ENCODE peak calls at places on chromosomes 5 and 9, in six cellular contexts. Q is fibroblast of villous mesenchyme, G is cardiac muscle cell, B is aorta, I is fibroblast of mammary gland, P is IMR-90. R is an unnamed sample.
A peak's percentile ranks its signal among the peaks of the same experiment; 100 is the strongest.

GRCh38 chr9:128370752-128371621 is at the start of gene URM1:
- DNase-seq in Q (peak; percentile 97), G (peak; percentile 97), B (peak; percentile 98), I (peak; percentile 93), P (peak; percentile 95), R (peak; percentile 99)

GRCh38 chr5:92904021-92904420 is 677.0 kb downstream of the NR2F1-AS1 start:
- DNase-seq in Q (no peak), G (no peak), B (no peak), I (no peak), P (no peak), R (no peak)

GRCh38 chr5:160685695-160686094 is 166.3 kb downstream of the ATP10B start:
- DNase-seq in Q (no peak), G (no peak), B (no peak), I (peak; percentile 0), P (no peak), R (no peak)

GRCh38 chr5:79590395-79590999 is 21.7 kb upstream of the TENT2 start:
- DNase-seq in Q (no peak), G (no peak), B (no peak), I (no peak), P (no peak), R (no peak)

GRCh38 chr9:135697226-135697625 is 2.1 kb downstream of the SOHLH1 start:
- DNase-seq in Q (no peak), G (no peak), B (no peak), I (no peak), P (no peak), R (no peak)

GRCh38 chr5:178309271-178310008 is 76.8 kb upstream of the PHYKPL start:
- DNase-seq in Q (no peak), G (no peak), B (peak; percentile 22), I (no peak), P (no peak), R (no peak)

GRCh38 chr9:20981486-20981885 is 50.0 kb downstream of the HACD4 start:
- DNase-seq in Q (peak; percentile 91), G (peak; percentile 81), B (peak; percentile 68), I (peak; percentile 67), P (peak; percentile 88), R (no peak)

GRCh38 chr5:5145651-5146529 is 5.8 kb downstream of the ADAMTS16 start:
- DNase-seq in Q (peak; percentile 32), G (peak; percentile 40), B (no peak), I (peak; percentile 90), P (peak; percentile 33), R (no peak)

GRCh38 chr9:79471577-79472543 is 99.9 kb upstream of the TLE4 start:
- DNase-seq in Q (peak; percentile 37), G (peak; percentile 65), B (peak; percentile 77), I (peak; percentile 32), P (peak; percentile 35), R (peak; percentile 57)

GRCh38 chr5:115461506-115462290 is 82.9 kb downstream of the FEM1C start:
- DNase-seq in Q (peak; percentile 56), G (peak; percentile 28), B (no peak), I (peak; percentile 95), P (peak; percentile 90), R (peak; percentile 93)

GRCh38 chr5:177301503-177302165 is 1.9 kb downstream of the RAB24 start:
- DNase-seq in Q (no peak), G (no peak), B (no peak), I (peak; percentile 30), P (no peak), R (peak; percentile 99)

GRCh38 chr5:57720656-57721055 is 238.0 kb upstream of the ACTBL2 start:
- DNase-seq in Q (no peak), G (no peak), B (no peak), I (no peak), P (no peak), R (no peak)

GRCh38 chr5:109655841-109656240 is 33.9 kb upstream of the MAN2A1 start:
- DNase-seq in Q (no peak), G (no peak), B (no peak), I (no peak), P (no peak), R (peak; percentile 49)

GRCh38 chr5:50751064-50751657 is 84.7 kb downstream of the PARP8 start:
- DNase-seq in Q (peak; percentile 62), G (peak; percentile 66), B (no peak), I (peak; percentile 63), P (peak; percentile 55), R (peak; percentile 65)

GRCh38 chr5:39758426-39758825 is 333.6 kb upstream of the DAB2 start:
- DNase-seq in Q (no peak), G (peak; percentile 32), B (no peak), I (no peak), P (no peak), R (no peak)

GRCh38 chr9:20604561-20604960 is 17.7 kb downstream of the MLLT3 start:
- DNase-seq in Q (peak; percentile 75), G (peak; percentile 55), B (no peak), I (peak; percentile 50), P (peak; percentile 61), R (no peak)

GRCh38 chr5:132557425-132557805 is 638 bp downstream of the RAD50 start:
- DNase-seq in Q (peak; percentile 37), G (peak; percentile 27), B (peak; percentile 56), I (peak; percentile 48), P (peak; percentile 29), R (peak; percentile 39)

GRCh38 chr5:41071975-41072374 is 833 bp upstream of the MROH2B start:
- DNase-seq in Q (peak; percentile 22), G (peak; percentile 81), B (no peak), I (peak; percentile 87), P (peak; percentile 83), R (peak; percentile 62)

GRCh38 chr5:24642022-24642421 is 2.8 kb downstream of the CDH10 start:
- DNase-seq in Q (peak; percentile 2), G (peak; percentile 12), B (no peak), I (peak; percentile 16), P (peak; percentile 0), R (peak; percentile 51)

GRCh38 chr5:50724-51499 is 41.1 kb upstream of the PLEKHG4B start:
- DNase-seq in Q (no peak), G (no peak), B (no peak), I (no peak), P (no peak), R (no peak)

GRCh38 chr9:112858625-112859147 is 32.0 kb downstream of the SLC46A2 start:
- DNase-seq in Q (peak; percentile 17), G (peak; percentile 32), B (peak; percentile 51), I (peak; percentile 37), P (peak; percentile 16), R (peak; percentile 46)

GRCh38 chr5:140381972-140382371 is 19.7 kb upstream of the ANKHD1 start:
- DNase-seq in Q (no peak), G (no peak), B (no peak), I (no peak), P (no peak), R (no peak)

GRCh38 chr5:111997308-111998159 is 240.5 kb upstream of the NREP start:
- DNase-seq in Q (peak; percentile 99), G (peak; percentile 97), B (peak; percentile 58), I (peak; percentile 100), P (peak; percentile 100), R (peak; percentile 99)

GRCh38 chr5:168765220-168766037 is 186.3 kb upstream of the PANK3 start:
- DNase-seq in Q (peak; percentile 33), G (peak; percentile 41), B (peak; percentile 73), I (peak; percentile 56), P (no peak), R (no peak)

GRCh38 chr5:179404321-179405053 is 59.2 kb upstream of the ADAMTS2 start:
- DNase-seq in Q (peak; percentile 39), G (peak; percentile 59), B (no peak), I (peak; percentile 54), P (peak; percentile 42), R (no peak)

DNA sequence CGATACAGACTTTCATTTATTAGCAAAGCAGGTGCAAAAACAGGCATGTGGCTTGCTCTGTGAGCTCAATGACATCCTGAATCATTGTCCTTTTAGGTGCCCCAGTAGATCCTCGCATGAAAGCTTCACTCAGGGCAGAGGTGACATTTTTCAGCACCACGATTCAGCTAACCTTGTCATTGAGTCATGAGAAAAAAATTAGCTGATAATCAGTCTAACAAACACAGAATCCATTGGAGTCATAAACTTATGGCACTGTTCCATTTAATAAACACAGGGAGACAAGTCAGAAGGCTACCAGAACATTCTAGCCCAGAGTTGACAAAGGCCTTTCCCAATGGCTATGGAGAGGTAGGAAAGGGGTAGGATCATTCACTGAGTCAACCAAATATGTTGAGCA is 104.8 kb upstream of the RAD23B start:
- DNase-seq in Q (peak; percentile 16), G (no peak), B (no peak), I (peak; percentile 38), P (peak; percentile 39), R (no peak)
- H3K4me3 ChIP-seq in Q (no peak overlapping the region), G (no peak overlapping the region), B (no peak overlapping the region), I (no peak overlapping the region), P (no peak overlapping the region), R (no peak overlapping the region)

GRCh38 chr5:54844905-54845566 is 140.4 kb downstream of the ESM1 start:
- DNase-seq in Q (peak; percentile 77), G (peak; percentile 79), B (no peak), I (peak; percentile 72), P (peak; percentile 79), R (peak; percentile 60)
- H3K4me3 ChIP-seq in Q (no peak overlapping the region), G (no peak overlapping the region), B (no peak overlapping the region), I (no peak overlapping the region), P (no peak overlapping the region), R (no peak overlapping the region)

GRCh38 chr5:91024727-91025126 is 358.4 kb downstream of the ARRDC3 start:
- DNase-seq in Q (no peak), G (no peak), B (no peak), I (no peak), P (no peak), R (no peak)

GRCh38 chr5:91025956-91026355 is 357.2 kb downstream of the ARRDC3 start:
- DNase-seq in Q (no peak), G (no peak), B (no peak), I (no peak), P (no peak), R (no peak)

GRCh38 chr5:91025449-91025848 is 357.7 kb downstream of the ARRDC3 start:
- DNase-seq in Q (no peak), G (no peak), B (no peak), I (no peak), P (no peak), R (no peak)

GRCh38 chr5:91028518-91028956 is 354.6 kb downstream of the ARRDC3 start:
- DNase-seq in Q (no peak), G (no peak), B (no peak), I (no peak), P (no peak), R (no peak)

GRCh38 chr5:91027316-91027937 is 355.7 kb downstream of the ARRDC3 start:
- DNase-seq in Q (peak; percentile 39), G (no peak), B (no peak), I (no peak), P (no peak), R (peak; percentile 9)
- H3K4me3 ChIP-seq in Q (no peak overlapping the region), G (no peak overlapping the region), B (no peak overlapping the region), I (no peak overlapping the region), P (no peak overlapping the region), R (no peak overlapping the region)

GRCh38 chr5:16733597-16733996 is 116.8 kb upstream of the RETREG1 start:
- DNase-seq in Q (no peak), G (no peak), B (no peak), I (no peak), P (no peak), R (no peak)

GRCh38 chr5:16725575-16725974 is 108.8 kb upstream of the RETREG1 start:
- DNase-seq in Q (no peak), G (no peak), B (no peak), I (no peak), P (no peak), R (no peak)

GRCh38 chr5:16726538-16726946 is 109.7 kb upstream of the RETREG1 start:
- DNase-seq in Q (no peak), G (peak; percentile 42), B (no peak), I (no peak), P (peak; percentile 28), R (no peak)

GRCh38 chr5:16723821-16724220 is 107.0 kb upstream of the RETREG1 start:
- DNase-seq in Q (no peak), G (no peak), B (no peak), I (no peak), P (no peak), R (no peak)

GRCh38 chr5:16727937-16728336 is 111.1 kb upstream of the RETREG1 start:
- DNase-seq in Q (peak; percentile 52), G (no peak), B (peak; percentile 48), I (no peak), P (no peak), R (no peak)
- H3K4me3 ChIP-seq in Q (no peak overlapping the region), G (no peak overlapping the region), B (no peak overlapping the region), I (no peak overlapping the region), P (no peak overlapping the region), R (no peak overlapping the region)